ENCODE peak calls at places on chromosomes 5 and 9, in four cellular contexts. C is spleen, H is fibroblast of villous mesenchyme, I is GM12878. Q is an unnamed sample.

GRCh38 chr9:12702160-12702758 is 9.1 kb downstream of the TYRP1 start:
- DNase-seq in C (no peak), H (peak; percentile 83), I (no peak), Q (no peak)

GRCh38 chr9:95004452-95005275 is 278.2 kb downstream of the AOPEP start:
- DNase-seq in C (peak; percentile 80), H (peak; percentile 35), I (no peak), Q (peak; percentile 49)

GRCh38 chr5:124683917-124684555 is 62.4 kb downstream of the ZNF608 start:
- DNase-seq in C (no peak), H (no peak), I (no peak), Q (no peak)

GRCh38 chr9:127211983-127212382 is 52.6 kb upstream of the GARNL3 start:
- DNase-seq in C (no peak), H (no peak), I (no peak), Q (no peak)

GRCh38 chr9:91047993-91048607 is 246.5 kb downstream of the SYK start:
- DNase-seq in C (no peak), H (peak; percentile 71), I (no peak), Q (no peak)

GRCh38 chr5:13606051-13606450 is 338.4 kb downstream of the DNAH5 start:
- DNase-seq in C (no peak), H (no peak), I (no peak), Q (no peak)

GRCh38 chr5:53333160-53333559 is 147.3 kb upstream of the FST start:
- DNase-seq in C (no peak), H (peak; percentile 66), I (no peak), Q (no peak)

GRCh38 chr9:14278291-14278721 is 35.6 kb downstream of the NFIB start:
- DNase-seq in C (no peak), H (peak; percentile 20), I (no peak), Q (no peak)

GRCh38 chr9:6049798-6050197 is 34.4 kb upstream of the RANBP6 start:
- DNase-seq in C (no peak), H (peak; percentile 13), I (peak; percentile 48), Q (peak; percentile 48)

GRCh38 chr5:160382361-160382760 is 11.9 kb upstream of the C1QTNF2 start:
- DNase-seq in C (no peak), H (no peak), I (no peak), Q (no peak)

GRCh38 chr9:129666575-129666974 is 1.1 kb downstream of the PRRX2 start:
- DNase-seq in C (no peak), H (no peak), I (no peak), Q (no peak)

GRCh38 chr5:42057254-42057690 is 132.2 kb downstream of the FBXO4 start:
- DNase-seq in C (peak; percentile 56), H (peak; percentile 40), I (peak; percentile 20), Q (no peak)

GRCh38 chr5:143239877-143240518 is 163.5 kb downstream of the NR3C1 start:
- DNase-seq in C (no peak), H (no peak), I (no peak), Q (no peak)

GRCh38 chr5:38069360-38069759 is 189.0 kb upstream of the EGFLAM start:
- DNase-seq in C (no peak), H (peak; percentile 82), I (no peak), Q (no peak)

GRCh38 chr9:137478613-137479314 is 19.6 kb upstream of the NSMF start:
- DNase-seq in C (peak; percentile 81), H (peak; percentile 15), I (no peak), Q (no peak)

GRCh38 chr5:173689713-173690360 is 73.4 kb upstream of the BOD1 start:
- DNase-seq in C (no peak), H (no peak), I (no peak), Q (peak; percentile 48)

GRCh38 chr5:68225188-68225910 is 9.8 kb downstream of the PIK3R1 start:
- DNase-seq in C (no peak), H (peak; percentile 85), I (no peak), Q (no peak)

GRCh38 chr5:62717211-62717927 is 138.8 kb downstream of the LRRC70 start:
- DNase-seq in C (no peak), H (peak; percentile 6), I (no peak), Q (no peak)

GRCh38 chr9:111450114-111450513 is 34.1 kb downstream of the ECPAS start:
- DNase-seq in C (no peak), H (no peak), I (no peak), Q (no peak)

DNA sequence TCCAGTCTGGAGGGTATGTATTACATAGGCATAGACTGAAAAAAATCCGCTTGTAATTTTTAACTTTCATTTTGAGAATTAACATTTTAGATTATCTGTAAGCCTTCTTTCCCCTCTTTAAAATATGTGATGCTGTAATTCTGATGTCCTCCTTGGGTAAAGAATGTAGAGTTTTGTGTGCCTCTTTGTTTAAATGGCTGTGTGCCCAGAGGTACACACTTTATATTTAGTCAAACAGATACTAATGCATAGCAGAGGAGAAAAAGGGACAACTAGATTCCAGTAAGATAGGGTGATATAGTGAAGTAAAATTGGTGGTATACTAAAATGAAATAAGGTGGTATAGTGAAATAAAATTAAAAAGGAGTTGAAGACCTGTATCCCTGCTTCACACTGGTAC is 1.3 kb downstream of the FBXO38 start:
- DNase-seq in C (no peak), H (no peak), I (no peak), Q (no peak)
- H3K4me3 ChIP-seq in C (peak overlapping the region; percentile 71), H (peak overlapping the region; percentile 88), I (peak overlapping the region; percentile 86), Q (peak overlapping the region; percentile 91)

GRCh38 chr9:37904647-37905505 is 949 bp upstream of the SLC25A51 start:
- DNase-seq in C (peak; percentile 82), H (peak; percentile 66), I (no peak), Q (no peak)
- H3K4me3 ChIP-seq in C (peak overlapping the region; percentile 98), H (peak overlapping the region; percentile 78), I (peak overlapping the region; percentile 86), Q (peak overlapping the region; percentile 71)

DNA sequence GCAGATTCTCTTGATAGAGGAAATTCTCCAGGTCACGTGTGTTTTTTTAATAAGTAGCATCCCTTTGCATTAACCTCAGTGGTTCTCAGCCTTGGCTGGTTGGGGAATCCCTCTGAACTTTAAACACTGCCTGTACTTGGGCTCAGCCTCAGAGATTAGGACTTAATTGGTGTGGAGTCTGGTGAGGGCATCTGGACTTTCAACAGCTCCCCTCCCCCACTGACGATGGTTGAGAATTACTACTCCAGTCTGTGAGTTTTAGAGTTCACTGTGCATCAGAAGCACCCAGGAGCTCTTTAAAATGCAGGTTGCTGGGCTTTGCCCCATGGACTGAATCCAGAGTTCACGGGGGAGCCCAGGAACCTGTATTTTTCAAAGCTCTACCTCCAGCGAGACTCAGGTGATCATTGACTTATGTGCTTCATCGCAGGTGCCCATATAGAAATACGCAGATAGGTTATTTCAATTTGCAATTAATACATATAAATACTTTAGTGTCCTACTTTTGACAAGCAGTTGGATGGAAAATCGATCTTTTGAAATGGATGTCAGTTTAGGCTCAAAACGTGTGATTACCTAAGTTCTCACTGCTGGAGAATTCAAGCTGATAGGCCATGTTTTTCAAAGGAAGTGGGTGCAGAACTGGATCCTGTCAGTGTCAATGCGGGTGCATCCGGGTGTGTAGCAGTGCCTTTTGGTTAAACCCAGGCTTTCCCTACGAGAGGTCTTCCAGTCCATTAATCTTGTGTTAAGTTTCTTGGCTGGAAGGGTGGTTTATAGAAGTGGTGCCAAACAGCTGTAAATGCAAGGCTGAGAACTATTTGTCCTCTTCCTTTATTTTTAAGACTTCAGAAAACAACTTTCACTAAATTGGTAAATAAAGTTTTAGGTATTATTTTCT is 71.6 kb downstream of the DAPK1 start:
- DNase-seq in C (no peak), H (peak; percentile 86), I (no peak), Q (no peak)
- H3K4me3 ChIP-seq in C (no peak overlapping the region), H (no peak overlapping the region), I (no peak overlapping the region), Q (no peak overlapping the region)

GRCh38 chr9:104772707-104773106 is 8.8 kb downstream of the NIPSNAP3B start:
- DNase-seq in C (no peak), H (peak; percentile 22), I (no peak), Q (no peak)
- H3K4me3 ChIP-seq in C (no peak overlapping the region), H (no peak overlapping the region), I (peak overlapping the region; percentile 29), Q (no peak overlapping the region)

GRCh38 chr5:72307968-72308852 is 11.8 kb downstream of the MRPS27 start:
- DNase-seq in C (peak; percentile 98), H (peak; percentile 98), I (peak; percentile 94), Q (peak; percentile 99)

GRCh38 chr5:72307573-72307967 is 12.5 kb downstream of the MRPS27 start:
- DNase-seq in C (no peak), H (no peak), I (no peak), Q (no peak)

GRCh38 chr5:72302171-72302570 is 17.9 kb downstream of the MRPS27 start:
- DNase-seq in C (no peak), H (no peak), I (no peak), Q (no peak)

GRCh38 chr5:72308853-72309191 is 11.2 kb downstream of the MRPS27 start:
- DNase-seq in C (no peak), H (no peak), I (no peak), Q (no peak)

GRCh38 chr5:72305194-72306142 is 14.6 kb downstream of the MRPS27 start:
- DNase-seq in C (no peak), H (peak; percentile 45), I (peak; percentile 60), Q (peak; percentile 35)
- H3K4me3 ChIP-seq in C (no peak overlapping the region), H (no peak overlapping the region), I (peak overlapping the region; percentile 30), Q (peak overlapping the region; percentile 7)

Q was measured in GM06990.